ENCODE peak calls at places on chromosome 2, in four cellular contexts. Z is prostate gland, D is MCF 10A, H is kidney epithelial cell. A is an unnamed sample.

GRCh38 chr2:85066874-85067351 is 66.3 kb upstream of the TCF7L1 start:
- DNase-seq in H (peak), Z (peak), D (peak), A (peak)

GRCh38 chr2:72973566-72974435 is 56.5 kb downstream of the EMX1 start:
- DNase-seq in Z (no peak), H (no peak), D (peak), A (peak)

GRCh38 chr2:222424729-222425671 is 657 bp downstream of the SGPP2 start:
- DNase-seq in D (peak), H (no peak), Z (no peak), A (no peak)

GRCh38 chr2:221958224-221958623 is 340.6 kb downstream of the PAX3 start:
- DNase-seq in Z (no peak), H (no peak), D (peak), A (no peak)

GRCh38 chr2:69026638-69027037 is 13.7 kb downstream of the ANTXR1 start:
- DNase-seq in Z (no peak), H (no peak), D (no peak), A (no peak)

GRCh38 chr2:78985558-78985957 is 39.9 kb upstream of the REG3G start:
- DNase-seq in D (no peak), Z (no peak), H (no peak), A (no peak)

GRCh38 chr2:214203744-214204289 is 207.0 kb upstream of the VWC2L start:
- DNase-seq in H (no peak), Z (no peak), D (peak), A (peak)

GRCh38 chr2:152134488-152135280 is 35.8 kb upstream of the CACNB4 start:
- DNase-seq in Z (no peak), D (peak), H (no peak), A (peak)

GRCh38 chr2:84840306-84840705 is 40.6 kb downstream of the TRABD2A start:
- DNase-seq in Z (no peak), H (no peak), D (no peak), A (no peak)

GRCh38 chr2:237277151-237277550 is 136.8 kb downstream of the COL6A3 start:
- DNase-seq in Z (no peak), D (no peak), H (no peak), A (no peak)

GRCh38 chr2:179555681-179556283 is 291.1 kb upstream of the SESTD1 start:
- DNase-seq in H (no peak), D (no peak), Z (no peak), A (no peak)

GRCh38 chr2:156704612-156705011 is 268.4 kb downstream of the GPD2 start:
- DNase-seq in H (no peak), Z (no peak), D (no peak), A (no peak)

GRCh38 chr2:230172852-230173251 is 46.9 kb downstream of the SP110 start:
- DNase-seq in D (no peak), Z (no peak), H (no peak), A (no peak)

GRCh38 chr2:182283512-182283911 is 143.3 kb downstream of the PDE1A start:
- DNase-seq in H (no peak), Z (no peak), D (no peak), A (no peak)

GRCh38 chr2:122338000-122338399 is 582.5 kb downstream of the TSN start:
- DNase-seq in Z (no peak), D (no peak), H (no peak), A (no peak)

GRCh38 chr2:47088371-47089082 is 66.6 kb downstream of the STPG4 start:
- DNase-seq in D (no peak), Z (no peak), H (no peak), A (no peak)

GRCh38 chr2:233458031-233458610 is 103.8 kb downstream of the DGKD start:
- DNase-seq in Z (no peak), H (no peak), D (no peak), A (no peak)

GRCh38 chr2:230664128-230664527 is 48.5 kb upstream of the CAB39 start:
- DNase-seq in D (peak), H (no peak), Z (no peak), A (no peak)

GRCh38 chr2:206585335-206585734 is 57.0 kb upstream of the FAM237A start:
- DNase-seq in Z (no peak), H (peak), D (no peak), A (no peak)

GRCh38 chr2:6877402-6878305 is at the start of gene RSAD2:
- DNase-seq in H (no peak), D (peak), Z (peak), A (peak)

GRCh38 chr2:152016175-152017120 is 82.4 kb downstream of the CACNB4 start:
- DNase-seq in D (no peak), H (no peak), Z (no peak), A (no peak)

GRCh38 chr2:73300926-73301325 is 7.6 kb upstream of the EGR4 start:
- DNase-seq in Z (no peak), H (no peak), D (no peak), A (no peak)

GRCh38 chr2:174777334-174777733 is 13.1 kb upstream of the CHRNA1 start:
- DNase-seq in H (no peak), Z (no peak), D (no peak), A (no peak)

GRCh38 chr2:152098033-152098797 is 629 bp downstream of the CACNB4 start:
- DNase-seq in H (no peak), D (no peak), Z (peak), A (no peak)

GRCh38 chr2:239184179-239184578 is 216.6 kb downstream of the HDAC4 start:
- DNase-seq in H (no peak), D (no peak), Z (no peak), A (no peak)

GRCh38 chr2:138959031-138959430 is 178.8 kb upstream of the NXPH2 start:
- DNase-seq in D (no peak), H (no peak), Z (no peak), A (no peak)

GRCh38 chr2:15763106-15763821 is 171.6 kb downstream of the DDX1 start:
- DNase-seq in H (no peak), D (no peak), Z (no peak), A (no peak)

GRCh38 chr2:125642032-125642431 is 1013.9 kb upstream of the GYPC start:
- DNase-seq in Z (no peak), H (no peak), D (no peak), A (no peak)

GRCh38 chr2:172972005-172972619 is 103.5 kb upstream of the MAP3K20 start:
- DNase-seq in D (peak), Z (no peak), H (no peak), A (peak)

GRCh38 chr2:196101325-196101981 is 32.8 kb upstream of the DNAH7 start:
- DNase-seq in D (no peak), H (no peak), Z (no peak), A (no peak)

DNA sequence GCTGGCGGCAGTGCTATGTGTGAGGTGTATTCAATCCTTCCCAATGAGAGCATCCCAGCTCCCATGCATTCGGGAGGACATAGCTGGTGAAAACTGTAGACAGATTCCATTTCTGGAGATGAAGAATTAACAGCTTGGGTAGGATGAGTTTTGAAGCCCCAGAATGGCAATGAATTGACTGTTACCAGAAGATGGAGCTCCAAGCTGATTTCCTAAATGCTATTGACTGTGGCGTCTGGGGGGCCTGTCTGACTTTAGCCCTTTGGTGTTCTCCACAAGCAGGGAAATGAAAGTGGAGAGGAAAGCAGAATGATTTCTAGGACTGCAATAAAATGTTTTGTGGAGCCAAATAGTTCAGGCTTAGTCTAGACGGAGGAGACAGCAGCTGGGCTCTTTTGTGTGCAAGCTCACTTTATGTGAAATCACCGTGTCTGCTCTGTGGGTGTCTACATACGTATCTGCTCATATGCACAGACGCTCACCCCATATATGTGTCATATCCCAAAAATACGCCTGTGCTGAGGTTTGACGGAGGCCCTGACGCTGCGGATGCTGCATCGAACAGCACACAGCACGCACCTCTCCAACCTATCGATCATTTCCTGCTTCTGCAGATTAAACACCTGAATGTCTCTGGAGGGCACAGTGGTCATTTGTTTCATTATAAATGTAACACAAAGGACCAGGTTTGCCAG is 166.4 kb upstream of the PXDN start:
- DNase-seq in H (no peak), Z (no peak), D (peak), A (no peak)
- TF ChIP-seq CTCF in H (no peak), Z (no peak), D (peak), A (no peak)

DNA sequence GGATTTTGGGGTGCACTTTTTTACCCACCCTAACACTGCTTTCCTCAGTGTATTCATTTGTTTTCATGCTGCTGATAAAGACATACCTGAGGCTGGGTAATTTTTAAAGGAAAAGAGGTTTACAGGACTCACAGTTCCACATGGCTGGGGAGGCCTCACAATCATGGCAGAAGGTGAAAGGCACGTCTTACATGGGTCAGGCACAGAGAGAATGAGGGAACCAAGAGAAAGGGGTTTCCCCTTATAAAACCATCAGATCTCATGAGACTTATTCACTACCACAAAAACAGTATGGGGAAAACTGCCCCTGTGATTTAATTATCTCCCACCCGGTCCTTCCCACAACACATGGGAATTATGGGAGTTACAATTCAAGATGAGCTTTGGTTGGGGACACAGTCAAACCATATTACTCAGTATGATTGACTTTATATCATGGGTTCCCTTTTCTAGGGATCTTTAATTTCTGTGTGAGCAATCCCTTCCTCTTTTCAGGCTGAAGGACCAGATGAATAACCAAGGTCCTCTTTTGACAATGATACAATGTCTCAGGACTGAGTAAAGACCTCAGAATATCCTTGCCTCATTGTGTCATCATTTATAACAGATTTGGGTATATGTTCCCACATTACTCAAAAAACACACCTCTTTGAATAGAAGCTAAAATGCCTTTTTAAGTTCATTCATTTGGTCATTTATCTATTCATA is 100.1 kb upstream of the TRIB2 start:
- DNase-seq in Z (no peak), H (no peak), D (no peak), A (no peak)
- TF ChIP-seq CTCF in Z (no peak), H (no peak), D (no peak), A (no peak)

GRCh38 chr2:150909613-150910012 is 352.1 kb downstream of the RBM43 start:
- DNase-seq in D (peak), H (no peak), Z (no peak), A (no peak)

GRCh38 chr2:150909090-150909489 is 352.6 kb downstream of the RBM43 start:
- DNase-seq in D (peak), Z (no peak), H (no peak), A (no peak)

GRCh38 chr2:150916434-150916833 is 345.2 kb downstream of the RBM43 start:
- DNase-seq in D (no peak), H (no peak), Z (no peak), A (no peak)

GRCh38 chr2:150907466-150907865 is 354.2 kb downstream of the RBM43 start:
- DNase-seq in H (no peak), D (no peak), Z (no peak), A (no peak)

DNA sequence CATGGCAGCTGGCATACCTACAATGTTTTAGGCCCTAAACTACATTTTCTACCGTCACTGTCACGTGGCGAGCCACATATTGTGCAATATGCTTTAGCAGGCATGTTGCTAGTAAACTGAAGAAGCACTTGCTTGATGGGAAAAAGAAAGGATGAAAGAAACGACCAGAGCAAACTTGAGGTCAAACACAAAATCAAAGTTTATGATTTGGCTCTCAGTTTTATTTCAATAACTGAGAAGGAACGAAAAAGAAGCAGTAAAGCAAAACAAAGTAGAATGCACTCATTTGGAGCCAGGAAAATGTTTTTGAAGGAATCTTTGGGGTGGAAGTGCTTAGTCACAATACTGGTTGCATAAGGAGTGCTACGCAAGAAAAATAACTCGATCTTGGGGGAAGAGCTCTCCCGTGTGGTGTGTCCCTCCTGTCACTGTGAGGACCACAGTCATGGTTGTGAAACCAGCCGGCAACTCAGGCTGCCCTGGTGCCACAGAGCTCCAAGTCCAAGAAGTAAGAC is 349.8 kb downstream of the RBM43 start:
- DNase-seq in D (peak), Z (peak), H (no peak), A (peak)
- TF ChIP-seq CTCF in D (peak), Z (no peak), H (no peak), A (no peak)

GRCh38 chr2:118239284-118239683 is 151.0 kb downstream of the INSIG2 start:
- DNase-seq in Z (no peak), D (no peak), H (no peak), A (no peak)

GRCh38 chr2:118240276-118240675 is 152.0 kb downstream of the INSIG2 start:
- DNase-seq in D (no peak), Z (no peak), H (no peak), A (no peak)

GRCh38 chr2:118241128-118241527 is 152.9 kb downstream of the INSIG2 start:
- DNase-seq in D (no peak), Z (no peak), H (no peak), A (no peak)

GRCh38 chr2:118242216-118242615 is 153.9 kb downstream of the INSIG2 start:
- DNase-seq in Z (no peak), H (no peak), D (peak), A (no peak)

DNA sequence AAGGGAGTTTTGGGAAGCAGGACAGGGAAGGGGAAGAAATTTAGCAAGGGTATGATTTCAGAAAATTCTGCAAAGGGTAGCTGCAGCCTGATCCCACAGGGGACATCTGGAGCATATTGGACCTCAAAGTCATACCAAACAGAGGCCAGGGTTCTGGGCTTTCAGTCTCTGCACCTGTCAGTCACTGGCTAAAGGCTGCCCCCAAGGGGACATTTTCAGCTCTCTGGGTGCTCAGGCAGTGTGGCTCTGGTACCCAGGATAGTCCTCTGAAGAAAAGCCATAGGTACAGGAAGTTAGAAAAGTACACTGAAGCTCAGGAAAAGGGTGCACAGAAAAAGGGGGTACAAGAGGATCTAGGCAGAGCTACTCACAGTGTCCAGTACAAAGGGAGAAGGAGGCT is 149.2 kb downstream of the INSIG2 start:
- DNase-seq in Z (no peak), H (no peak), D (no peak), A (no peak)
- TF ChIP-seq CTCF in Z (no peak), H (no peak), D (no peak), A (no peak)

GRCh38 chr2:163553601-163554000 is 182.2 kb downstream of the FIGN start:
- DNase-seq in H (no peak), D (no peak), Z (no peak), A (no peak)

GRCh38 chr2:163551974-163552373 is 183.8 kb downstream of the FIGN start:
- DNase-seq in Z (no peak), D (peak), H (no peak), A (peak)

GRCh38 chr2:163556511-163556910 is 179.3 kb downstream of the FIGN start:
- DNase-seq in Z (no peak), D (no peak), H (no peak), A (no peak)

GRCh38 chr2:163554864-163555263 is 180.9 kb downstream of the FIGN start:
- DNase-seq in H (no peak), D (no peak), Z (no peak), A (no peak)

DNA sequence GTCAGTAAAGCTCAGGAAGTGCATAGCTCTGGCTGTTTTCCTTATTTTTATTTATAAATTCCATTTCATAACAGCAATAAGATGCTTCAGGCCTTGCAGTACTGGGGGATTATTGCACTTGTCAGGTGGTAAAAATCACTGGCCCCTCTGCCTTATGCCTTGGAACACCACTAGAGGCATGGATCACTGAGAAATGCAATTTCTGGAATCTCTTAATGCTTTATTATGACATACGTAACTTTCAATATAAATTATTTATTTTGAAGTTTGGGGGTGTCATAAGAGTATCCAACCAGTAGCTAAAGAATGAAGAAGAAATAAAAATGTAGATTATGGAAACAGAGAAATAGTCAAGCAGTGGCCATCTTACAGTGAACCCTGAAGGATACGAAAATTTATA is 183.1 kb downstream of the FIGN start:
- DNase-seq in H (no peak), Z (no peak), D (no peak), A (no peak)
- TF ChIP-seq CTCF in H (no peak), Z (no peak), D (no peak), A (peak)

DNA sequence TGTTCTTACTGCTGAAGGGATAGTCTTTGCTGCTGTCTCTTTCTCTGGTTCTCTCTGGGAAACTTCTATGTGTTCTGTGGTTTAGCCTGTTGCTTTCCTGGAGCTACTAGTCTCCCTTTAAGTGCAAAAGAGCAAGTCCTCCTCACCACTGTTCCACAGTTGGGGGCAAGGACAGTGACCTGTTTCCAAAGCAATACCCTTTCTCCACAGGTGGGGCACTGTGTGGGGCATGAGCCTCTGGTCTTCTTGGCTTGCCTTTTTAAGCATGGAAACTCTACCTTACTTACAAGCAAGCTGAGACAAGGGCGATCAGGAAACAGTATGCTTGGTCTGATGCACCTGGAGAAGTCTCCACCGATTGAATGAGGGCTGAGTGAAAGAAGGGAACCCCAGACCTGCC is 156.7 kb downstream of the CPS1 start:
- DNase-seq in H (no peak), Z (no peak), D (no peak), A (no peak)
- TF ChIP-seq CTCF in H (no peak), Z (no peak), D (no peak), A (no peak)

DNA sequence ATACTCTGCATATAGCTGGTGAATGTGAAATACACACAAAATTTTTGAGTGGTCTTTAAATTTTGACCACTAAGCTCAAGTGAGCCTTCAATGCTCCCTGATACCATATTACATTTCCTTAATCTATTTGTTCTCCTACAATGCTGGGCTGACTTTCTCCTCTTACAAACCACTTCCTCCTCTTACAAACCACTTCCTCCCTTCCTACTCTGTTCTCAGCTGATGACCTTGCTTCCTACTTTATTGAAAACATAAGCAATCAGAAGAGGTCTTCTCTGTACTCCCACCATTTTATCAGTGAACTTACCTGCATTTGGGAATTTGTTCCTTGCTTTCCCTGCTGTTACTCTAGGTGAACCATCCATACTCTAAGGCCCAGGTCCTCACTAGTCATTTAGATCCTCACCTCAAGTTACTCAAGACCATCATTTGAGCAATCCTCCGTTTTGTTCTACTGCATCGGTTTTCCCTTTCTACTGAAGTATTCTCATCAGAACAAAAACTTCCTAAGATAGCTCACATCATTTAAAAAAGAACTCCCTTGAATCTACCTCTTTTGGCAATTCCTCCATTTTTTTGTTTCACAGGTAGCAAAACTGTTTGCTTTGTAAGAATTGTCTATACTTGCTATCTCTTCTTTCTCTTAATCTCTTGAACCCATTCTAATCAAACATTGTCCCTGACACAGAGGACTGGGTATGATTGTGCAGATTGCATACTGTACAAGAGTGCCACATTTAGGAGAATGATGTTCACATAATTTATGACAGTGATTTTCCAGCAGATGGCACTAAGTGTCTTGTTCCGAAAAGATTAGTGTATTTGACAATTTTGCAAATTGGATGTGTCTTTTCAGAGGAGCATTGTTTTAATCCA is 96.5 kb downstream of the EPB41L5 start:
- DNase-seq in Z (no peak), H (no peak), D (peak), A (no peak)
- TF ChIP-seq CTCF in Z (peak), H (no peak), D (peak), A (no peak)